ENCODE peak calls at places on chromosomes 16 and 17, in five cellular contexts. U, Q, H, I and B are unnamed samples.

GRCh38 chr16:46836521-46837292 is 5.7 kb upstream of the C16orf87 start:
- DNase-seq in U (no peak), Q (no peak), H (no peak), I (no peak), B (no peak)

GRCh38 chr16:1135459-1135825 is 17.5 kb upstream of the CACNA1H start:
- DNase-seq in U (no peak), Q (no peak), H (no peak), I (no peak), B (no peak)

GRCh38 chr16:89322381-89323119 is 105.0 kb downstream of the ZNF778 start:
- DNase-seq in U (no peak), Q (no peak), H (peak; percentile 39), I (peak; percentile 74), B (peak; percentile 72)

GRCh38 chr17:31527606-31528005 is 136.1 kb downstream of the RAB11FIP4 start:
- DNase-seq in U (no peak), Q (no peak), H (no peak), I (no peak), B (no peak)

GRCh38 chr17:10803350-10803749 is 549 bp downstream of the TMEM238L start:
- DNase-seq in U (no peak), Q (no peak), H (no peak), I (no peak), B (no peak)

GRCh38 chr16:50369133-50369804 is 481 bp upstream of the BRD7 start:
- DNase-seq in U (no peak), Q (no peak), H (peak; percentile 28), I (no peak), B (no peak)

GRCh38 chr17:48814504-48814903 is 2.5 kb downstream of the TTLL6 start:
- DNase-seq in U (peak; percentile 60), Q (no peak), H (peak; percentile 75), I (peak; percentile 66), B (peak; percentile 87)

GRCh38 chr16:53515259-53515658 is 12.2 kb upstream of the AKTIP start:
- DNase-seq in U (no peak), Q (no peak), H (no peak), I (no peak), B (no peak)

GRCh38 chr16:49492090-49492801 is 118.6 kb downstream of the C16orf78 start:
- DNase-seq in U (no peak), Q (no peak), H (peak; percentile 86), I (no peak), B (peak; percentile 94)

GRCh38 chr17:13362341-13363122 is 239.2 kb downstream of the HS3ST3A1 start:
- DNase-seq in U (no peak), Q (no peak), H (no peak), I (no peak), B (no peak)

DNA sequence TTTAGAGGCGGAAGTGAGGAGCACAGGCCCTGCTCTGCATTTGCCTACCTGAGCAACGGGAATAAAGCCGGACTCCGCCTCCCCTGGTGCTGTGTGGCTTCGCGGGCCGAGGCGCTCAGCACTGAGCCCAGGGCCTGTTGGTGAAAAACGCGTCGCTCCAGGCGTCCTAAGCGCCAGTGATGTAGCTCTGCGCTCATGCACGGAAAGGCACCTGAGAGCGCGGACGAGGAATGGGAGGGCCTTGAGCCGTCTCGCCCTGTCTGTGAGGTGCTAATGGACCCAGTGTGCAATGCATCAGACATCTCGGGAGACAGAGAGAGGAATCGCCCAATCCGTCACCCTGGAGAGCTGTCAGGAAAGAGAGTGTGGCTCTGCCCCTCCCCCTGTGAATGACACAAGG is 17.2 kb upstream of the ATP2A3 start:
- DNase-seq in U (no peak), Q (no peak), H (no peak), I (no peak), B (peak; percentile 11)
- TF ChIP-seq ZBTB33 in U (no peak), Q (no peak), H (peak; percentile 68), I (no peak), B (no peak)

DNA sequence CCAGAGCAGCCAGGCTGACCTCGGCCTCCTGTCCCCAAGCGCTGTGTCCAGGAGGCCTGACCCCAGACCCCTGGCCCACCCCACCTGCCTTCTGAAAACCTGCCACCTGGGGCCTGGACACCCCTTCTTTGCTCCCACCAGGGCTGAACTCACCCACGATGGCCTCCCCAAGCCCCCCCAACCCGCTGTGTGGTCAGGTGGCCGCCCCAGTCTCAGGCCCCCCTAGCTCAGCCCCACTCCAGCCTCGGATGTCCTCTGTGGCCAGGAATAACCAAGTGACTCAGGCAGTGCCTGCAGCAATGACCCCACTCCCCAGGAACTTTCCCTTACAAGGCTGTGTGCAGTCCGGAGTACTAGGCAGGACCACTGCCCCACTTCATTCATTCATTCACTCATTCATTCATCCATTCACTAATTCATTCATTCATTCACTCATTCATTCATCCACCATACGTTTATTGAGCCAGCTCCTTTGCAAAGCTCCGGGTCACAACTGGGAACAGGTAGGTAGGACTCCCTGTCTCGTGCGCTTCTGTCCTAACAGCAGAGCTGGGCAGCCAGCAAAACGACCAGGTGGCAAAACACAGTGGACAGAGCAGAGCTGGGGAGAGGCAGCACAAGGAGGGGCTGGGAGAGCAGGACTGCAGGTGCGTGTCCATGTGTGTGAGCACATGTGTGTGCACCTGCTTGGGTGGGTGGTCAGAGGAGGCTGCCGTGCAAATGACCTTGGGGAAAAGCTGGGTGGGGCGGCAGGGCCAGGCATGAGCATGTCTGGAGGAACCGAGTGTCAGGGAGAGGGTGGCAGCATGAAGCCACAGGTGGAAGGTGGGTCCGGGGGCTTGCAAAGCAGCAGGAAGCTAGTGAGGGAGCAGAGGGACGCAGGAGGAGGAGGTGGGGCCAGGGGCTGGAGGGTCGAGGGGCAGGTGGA is 75.8 kb upstream of the CBX4 start:
- DNase-seq in U (no peak), Q (no peak), H (no peak), I (no peak), B (no peak)
- TF ChIP-seq POLR2AphosphoS5 in U (no peak), Q (no peak), H (no peak), I (no peak), B (no peak)

DNA sequence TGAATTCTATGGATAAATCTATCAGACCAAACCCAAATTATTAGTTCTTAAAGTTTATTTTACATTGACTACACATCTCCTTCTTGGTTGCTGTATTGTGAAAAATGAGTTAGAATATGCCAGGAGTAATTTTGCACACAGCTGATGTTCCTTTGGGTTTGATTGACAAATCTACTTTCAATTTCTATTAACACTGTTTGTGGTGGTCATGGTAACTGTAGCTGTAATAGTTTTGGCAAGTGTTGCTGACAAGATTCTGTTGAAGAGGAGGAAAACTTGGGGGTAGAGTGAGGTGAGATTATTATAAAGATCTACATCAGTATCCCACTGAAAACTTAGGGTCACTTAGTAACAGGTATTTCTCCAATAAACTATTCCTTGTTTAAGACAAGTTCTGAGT is 30.3 kb downstream of the MRTFB start:
- DNase-seq in U (no peak), Q (no peak), H (no peak), I (no peak), B (no peak)
- TF ChIP-seq ZBTB33 in U (no peak), Q (no peak), H (no peak), I (no peak), B (no peak)

DNA sequence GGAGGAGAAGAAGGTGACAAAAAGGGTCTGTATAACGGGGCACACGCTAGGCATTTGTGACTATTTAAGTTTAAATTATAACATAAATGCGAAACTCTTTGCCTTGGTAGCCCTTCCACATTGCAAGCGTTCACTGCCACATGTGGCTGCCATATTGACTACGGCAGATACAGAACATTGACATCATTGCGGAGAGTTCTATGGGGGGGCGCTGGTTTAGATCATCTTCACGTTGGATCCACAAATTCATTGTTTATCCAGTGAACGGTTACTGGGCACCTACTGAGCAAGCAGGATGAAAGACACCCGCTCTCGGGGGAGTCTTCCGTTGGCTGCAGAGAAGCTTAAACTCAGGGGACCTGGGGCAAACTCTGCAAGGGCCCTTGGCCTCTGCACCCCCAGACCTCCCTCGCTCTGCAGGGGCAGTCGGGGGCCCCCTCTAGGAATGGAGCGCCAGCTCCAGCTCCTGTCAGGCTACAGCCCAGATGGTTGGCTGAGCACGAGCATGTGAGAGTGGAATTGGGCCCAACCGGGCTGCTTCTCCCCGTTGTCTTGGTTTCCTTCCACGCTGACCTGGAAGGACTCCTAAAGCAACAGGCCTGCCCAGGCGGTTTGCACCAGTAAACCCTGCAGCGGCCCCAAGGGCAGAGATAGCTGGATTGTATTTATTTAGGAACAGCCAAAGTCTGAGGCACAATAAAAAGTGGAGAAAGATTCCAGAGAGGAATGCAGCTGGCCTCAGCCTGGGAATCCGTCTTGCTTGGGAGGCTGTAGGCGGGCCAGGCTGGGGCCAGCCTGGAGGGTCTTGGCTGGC is 172.2 kb downstream of the SEC14L1 start:
- DNase-seq in U (no peak), Q (no peak), H (no peak), I (peak; percentile 66), B (peak; percentile 29)
- TF ChIP-seq POLR2AphosphoS5 in U (no peak), Q (no peak), H (no peak), I (no peak), B (no peak)

GRCh38 chr16:73086108-73086507 is 38.2 kb upstream of the ZFHX3 start:
- DNase-seq in U (no peak), Q (no peak), H (no peak), I (no peak), B (no peak)

GRCh38 chr16:73080931-73081330 is 33.0 kb upstream of the ZFHX3 start:
- DNase-seq in U (no peak), Q (no peak), H (no peak), I (no peak), B (no peak)

GRCh38 chr16:73083271-73083670 is 35.3 kb upstream of the ZFHX3 start:
- DNase-seq in U (no peak), Q (no peak), H (no peak), I (no peak), B (no peak)

GRCh38 chr16:73082608-73083007 is 34.7 kb upstream of the ZFHX3 start:
- DNase-seq in U (no peak), Q (no peak), H (no peak), I (peak; percentile 37), B (no peak)
- TF ChIP-seq ZBTB33 in U (no peak), Q (no peak), H (no peak), I (no peak), B (no peak)

GRCh38 chr17:70158581-70158980 is 10.8 kb upstream of the KCNJ2 start:
- DNase-seq in U (no peak), Q (no peak), H (no peak), I (no peak), B (no peak)

GRCh38 chr17:70161519-70161918 is 7.8 kb upstream of the KCNJ2 start:
- DNase-seq in U (no peak), Q (no peak), H (no peak), I (no peak), B (no peak)

GRCh38 chr17:70157151-70157550 is 12.2 kb upstream of the KCNJ2 start:
- DNase-seq in U (no peak), Q (no peak), H (no peak), I (no peak), B (no peak)

GRCh38 chr17:70159980-70160379 is 9.4 kb upstream of the KCNJ2 start:
- DNase-seq in U (no peak), Q (no peak), H (no peak), I (no peak), B (no peak)

DNA sequence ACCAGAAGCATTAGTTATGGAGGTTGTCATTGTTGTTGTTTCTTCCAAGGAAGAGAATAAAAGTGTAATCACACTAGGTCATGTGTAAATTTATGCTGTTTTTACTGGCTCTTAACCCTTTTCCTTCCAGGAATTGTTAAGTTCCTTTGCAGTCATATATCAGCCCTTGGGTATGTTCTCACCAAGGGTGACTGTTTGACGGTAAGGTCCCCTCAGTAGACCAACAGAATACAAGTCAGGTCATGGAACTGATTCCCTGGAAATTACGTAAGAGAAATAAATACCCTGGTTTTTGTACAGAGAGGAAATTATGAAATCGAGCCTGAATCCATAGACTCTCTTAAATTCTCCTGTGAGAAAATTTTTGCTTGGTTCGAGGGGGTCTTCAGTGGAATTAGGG is 11.2 kb upstream of the KCNJ2 start:
- DNase-seq in U (no peak), Q (no peak), H (no peak), I (no peak), B (no peak)
- TF ChIP-seq POLR2AphosphoS5 in U (no peak), Q (no peak), H (no peak), I (no peak), B (no peak)